ENCODE peak calls at places on chromosomes 12 and 14, in six cellular contexts. One of them, this sample, is unnamed.

GRCh38 chr12:26283617-26284016 is 88.2 kb downstream of the SSPN start:
- DNase-seq in colonic mucosa: no peak
- DNase-seq in body of pancreas: no peak
- DNase-seq in fibroblast of lung: no peak
- DNase-seq in cardiac muscle cell: no peak
- DNase-seq in right atrium auricular region: no peak
- DNase-seq in this sample: no peak

GRCh38 chr14:22567437-22567836 is 21.6 kb downstream of the DAD1 start:
- DNase-seq in body of pancreas: no peak
- DNase-seq in right atrium auricular region: no peak
- DNase-seq in colonic mucosa: no peak
- DNase-seq in cardiac muscle cell: no peak
- DNase-seq in fibroblast of lung: no peak
- DNase-seq in this sample: no peak

GRCh38 chr14:22587247-22587646 is 1.8 kb downstream of the DAD1 start:
- DNase-seq in body of pancreas: no peak
- DNase-seq in cardiac muscle cell: no peak
- DNase-seq in colonic mucosa: no peak
- DNase-seq in right atrium auricular region: no peak
- DNase-seq in fibroblast of lung: no peak
- DNase-seq in this sample: no peak

GRCh38 chr12:25005376-25005775 is 56.5 kb upstream of the BCAT1 start:
- DNase-seq in cardiac muscle cell: no peak
- DNase-seq in body of pancreas: no peak
- DNase-seq in right atrium auricular region: no peak
- DNase-seq in fibroblast of lung: no peak
- DNase-seq in colonic mucosa: no peak
- DNase-seq in this sample: no peak

GRCh38 chr12:69070319-69071090 is 137.5 kb upstream of the CPM start:
- DNase-seq in colonic mucosa: peak; percentile 83
- DNase-seq in cardiac muscle cell: peak; percentile 81
- DNase-seq in body of pancreas: peak; percentile 80
- DNase-seq in fibroblast of lung: peak; percentile 79
- DNase-seq in right atrium auricular region: peak; percentile 66
- DNase-seq in this sample: peak; percentile 66

GRCh38 chr14:75088566-75089373 is 19.3 kb downstream of the ZC2HC1C start:
- DNase-seq in colonic mucosa: peak; percentile 72
- DNase-seq in body of pancreas: peak; percentile 73
- DNase-seq in cardiac muscle cell: peak; percentile 71
- DNase-seq in right atrium auricular region: no peak
- DNase-seq in fibroblast of lung: peak; percentile 70
- DNase-seq in this sample: peak; percentile 72

GRCh38 chr14:82657186-82657675 is 1123.6 kb upstream of the SEL1L start:
- DNase-seq in cardiac muscle cell: no peak
- DNase-seq in colonic mucosa: no peak
- DNase-seq in body of pancreas: no peak
- DNase-seq in fibroblast of lung: no peak
- DNase-seq in right atrium auricular region: no peak
- DNase-seq in this sample: no peak

GRCh38 chr14:101187816-101188570 is 284.5 kb upstream of the RTL1 start:
- DNase-seq in colonic mucosa: no peak
- DNase-seq in fibroblast of lung: no peak
- DNase-seq in right atrium auricular region: peak; percentile 50
- DNase-seq in body of pancreas: no peak
- DNase-seq in cardiac muscle cell: no peak
- DNase-seq in this sample: no peak

GRCh38 chr14:58708004-58708403 is 70.2 kb downstream of the DACT1 start:
- DNase-seq in body of pancreas: no peak
- DNase-seq in cardiac muscle cell: no peak
- DNase-seq in fibroblast of lung: no peak
- DNase-seq in right atrium auricular region: no peak
- DNase-seq in colonic mucosa: no peak
- DNase-seq in this sample: no peak

GRCh38 chr12:2693204-2693860 is 101.4 kb upstream of the FKBP4 start:
- DNase-seq in right atrium auricular region: peak; percentile 50
- DNase-seq in fibroblast of lung: no peak
- DNase-seq in colonic mucosa: no peak
- DNase-seq in body of pancreas: no peak
- DNase-seq in cardiac muscle cell: no peak
- DNase-seq in this sample: no peak

GRCh38 chr14:32077081-32078029 is at the start of gene ARHGAP5:
- DNase-seq in right atrium auricular region: peak; percentile 64
- DNase-seq in body of pancreas: no peak
- DNase-seq in fibroblast of lung: peak; percentile 37
- DNase-seq in cardiac muscle cell: peak; percentile 52
- DNase-seq in colonic mucosa: peak; percentile 56
- DNase-seq in this sample: no peak

GRCh38 chr14:100271247-100271939 is 32.4 kb downstream of the YY1 start:
- DNase-seq in body of pancreas: peak; percentile 86
- DNase-seq in cardiac muscle cell: peak; percentile 30
- DNase-seq in fibroblast of lung: peak; percentile 17
- DNase-seq in colonic mucosa: peak; percentile 80
- DNase-seq in right atrium auricular region: no peak
- DNase-seq in this sample: peak; percentile 86

GRCh38 chr12:50246159-50246865 is 37.0 kb downstream of the LIMA1 start:
- DNase-seq in cardiac muscle cell: no peak
- DNase-seq in fibroblast of lung: no peak
- DNase-seq in right atrium auricular region: no peak
- DNase-seq in body of pancreas: no peak
- DNase-seq in colonic mucosa: no peak
- DNase-seq in this sample: no peak

GRCh38 chr14:71212093-71212492 is 304.8 kb downstream of the PCNX1 start:
- DNase-seq in colonic mucosa: no peak
- DNase-seq in cardiac muscle cell: no peak
- DNase-seq in body of pancreas: no peak
- DNase-seq in fibroblast of lung: no peak
- DNase-seq in right atrium auricular region: no peak
- DNase-seq in this sample: no peak
- H3K4me1 ChIP-seq in colonic mucosa: no peaks in the 10 kb centered on the region
- H3K4me1 ChIP-seq in cardiac muscle cell: no peaks in the 10 kb centered on the region
- H3K4me1 ChIP-seq in body of pancreas: peaks cover 14% of the 10 kb centered on the region
- H3K4me1 ChIP-seq in fibroblast of lung: no peaks in the 10 kb centered on the region
- H3K4me1 ChIP-seq in right atrium auricular region: no peaks in the 10 kb centered on the region
- H3K4me1 ChIP-seq in this sample: no peaks in the 10 kb centered on the region

GRCh38 chr12:46084666-46085631 is 94.6 kb upstream of the SCAF11 start:
- DNase-seq in cardiac muscle cell: no peak
- DNase-seq in body of pancreas: no peak
- DNase-seq in right atrium auricular region: no peak
- DNase-seq in colonic mucosa: no peak
- DNase-seq in fibroblast of lung: no peak
- DNase-seq in this sample: no peak

GRCh38 chr12:46088040-46088439 is 97.7 kb upstream of the SCAF11 start:
- DNase-seq in cardiac muscle cell: no peak
- DNase-seq in fibroblast of lung: no peak
- DNase-seq in body of pancreas: no peak
- DNase-seq in colonic mucosa: no peak
- DNase-seq in right atrium auricular region: no peak
- DNase-seq in this sample: no peak

DNA sequence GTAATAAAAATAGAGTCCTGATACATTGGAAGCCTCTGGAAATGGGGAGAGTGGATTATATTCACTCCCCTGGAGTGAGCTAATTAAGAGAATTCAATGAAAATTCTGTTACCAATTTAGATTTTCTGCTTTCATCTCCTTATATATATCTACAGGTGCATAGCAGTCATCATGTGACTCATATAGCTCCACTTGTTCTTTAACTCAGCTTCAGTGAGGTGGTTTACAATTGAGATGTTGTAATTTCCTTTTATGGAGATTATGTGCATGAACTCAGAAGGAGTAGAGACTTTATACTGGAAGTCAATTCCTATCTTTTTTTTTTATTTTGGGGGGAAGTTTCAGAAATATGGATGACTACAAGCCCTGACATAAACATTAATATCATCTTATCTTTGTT is 92.1 kb upstream of the SCAF11 start:
- DNase-seq in fibroblast of lung: no peak
- DNase-seq in body of pancreas: no peak
- DNase-seq in right atrium auricular region: no peak
- DNase-seq in colonic mucosa: no peak
- DNase-seq in cardiac muscle cell: no peak
- DNase-seq in this sample: no peak
- H3K9me3 ChIP-seq in fibroblast of lung: no peaks in the 10 kb centered on the region
- H3K9me3 ChIP-seq in body of pancreas: no peaks in the 10 kb centered on the region
- H3K9me3 ChIP-seq in right atrium auricular region: no peaks in the 10 kb centered on the region
- H3K9me3 ChIP-seq in colonic mucosa: no peaks in the 10 kb centered on the region
- H3K9me3 ChIP-seq in cardiac muscle cell: no peaks in the 10 kb centered on the region
- H3K9me3 ChIP-seq in this sample: no peaks in the 10 kb centered on the region

DNA sequence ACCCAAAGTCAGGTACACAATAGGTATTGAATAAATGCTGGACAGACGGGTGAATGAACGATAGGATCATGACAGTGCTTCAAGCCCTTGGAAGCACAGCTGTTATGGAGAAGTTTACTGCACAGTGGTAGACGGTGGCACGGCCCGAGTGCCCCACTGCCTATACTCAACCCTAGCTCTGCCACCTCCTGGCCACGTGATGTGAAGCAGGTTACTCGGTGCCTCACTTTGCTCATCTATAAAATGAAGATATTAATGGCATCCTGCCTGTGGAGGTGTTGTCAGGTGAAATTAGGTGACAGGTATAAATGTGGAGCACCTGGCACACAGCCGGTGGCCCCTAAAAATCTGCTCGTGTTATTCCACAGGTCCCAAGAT is 5.8 kb downstream of the ASB2 start:
- DNase-seq in right atrium auricular region: no peak
- DNase-seq in colonic mucosa: no peak
- DNase-seq in body of pancreas: peak; percentile 64
- DNase-seq in cardiac muscle cell: no peak
- DNase-seq in fibroblast of lung: no peak
- DNase-seq in this sample: peak; percentile 50
- H3K4me3 ChIP-seq in right atrium auricular region: peak overlapping the region; percentile 4
- H3K4me3 ChIP-seq in colonic mucosa: peak overlapping the region; percentile 25
- H3K4me3 ChIP-seq in body of pancreas: no peak overlapping the region
- H3K4me3 ChIP-seq in cardiac muscle cell: no peak overlapping the region
- H3K4me3 ChIP-seq in fibroblast of lung: peak overlapping the region; percentile 32
- H3K4me3 ChIP-seq in this sample: peak overlapping the region; percentile 43

GRCh38 chr12:32860182-32860581 is 36.4 kb downstream of the PKP2 start:
- DNase-seq in body of pancreas: no peak
- DNase-seq in cardiac muscle cell: peak; percentile 56
- DNase-seq in colonic mucosa: no peak
- DNase-seq in right atrium auricular region: no peak
- DNase-seq in fibroblast of lung: no peak
- DNase-seq in this sample: no peak
- H3K4me1 ChIP-seq in body of pancreas: peaks cover 6% of the 10 kb centered on the region
- H3K4me1 ChIP-seq in cardiac muscle cell: peaks cover 73% of the 10 kb centered on the region
- H3K4me1 ChIP-seq in colonic mucosa: no peaks in the 10 kb centered on the region
- H3K4me1 ChIP-seq in right atrium auricular region: peaks cover 10% of the 10 kb centered on the region
- H3K4me1 ChIP-seq in fibroblast of lung: no peaks in the 10 kb centered on the region
- H3K4me1 ChIP-seq in this sample: no peaks in the 10 kb centered on the region

DNA sequence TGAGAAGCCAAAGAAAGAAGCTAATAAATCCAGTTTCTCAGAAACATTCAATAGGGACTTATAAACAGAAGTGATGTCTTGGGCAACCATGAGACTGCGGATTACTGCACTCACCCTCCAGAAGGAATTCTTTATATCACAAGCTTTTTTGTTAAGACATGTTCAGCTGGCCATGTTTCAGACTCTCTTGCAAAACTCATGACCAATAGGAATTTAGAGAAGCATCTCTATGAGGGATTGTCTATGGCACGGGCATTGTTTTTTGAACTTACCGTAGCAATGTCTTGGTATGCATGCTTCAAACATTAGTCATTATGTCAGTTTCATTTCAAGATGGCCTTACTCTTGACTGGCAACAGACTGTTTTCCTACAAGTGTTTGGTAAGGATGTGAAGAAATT is 15.5 kb upstream of the ZNF268 start:
- DNase-seq in fibroblast of lung: no peak
- DNase-seq in colonic mucosa: no peak
- DNase-seq in body of pancreas: no peak
- DNase-seq in cardiac muscle cell: no peak
- DNase-seq in right atrium auricular region: no peak
- DNase-seq in this sample: no peak
- H3K9me3 ChIP-seq in fibroblast of lung: no peaks in the 10 kb centered on the region
- H3K9me3 ChIP-seq in colonic mucosa: no peaks in the 10 kb centered on the region
- H3K9me3 ChIP-seq in body of pancreas: no peaks in the 10 kb centered on the region
- H3K9me3 ChIP-seq in cardiac muscle cell: peaks cover 2% of the 10 kb centered on the region
- H3K9me3 ChIP-seq in right atrium auricular region: peaks cover 5% of the 10 kb centered on the region
- H3K9me3 ChIP-seq in this sample: no peaks in the 10 kb centered on the region

DNA sequence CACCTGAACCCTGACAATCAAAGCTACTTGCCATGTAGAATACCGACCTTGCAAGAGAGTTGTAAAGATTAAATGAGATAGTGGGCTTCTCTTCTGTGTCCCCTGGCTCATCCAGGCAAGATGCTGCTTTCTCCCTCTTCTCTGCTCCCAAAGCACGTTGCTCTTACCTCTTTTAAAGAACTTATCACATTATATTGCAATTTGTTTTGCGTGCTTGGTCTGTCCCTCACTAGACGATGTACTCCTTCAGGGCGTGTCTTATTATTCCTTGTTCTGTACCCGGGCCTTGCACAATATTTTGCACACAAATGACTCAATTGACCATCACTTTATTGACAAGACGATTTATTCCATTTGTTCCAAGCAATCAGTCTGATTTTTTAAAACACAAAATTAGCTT is 3.3 kb downstream of the DCN start:
- DNase-seq in right atrium auricular region: no peak
- DNase-seq in colonic mucosa: no peak
- DNase-seq in fibroblast of lung: peak; percentile 66
- DNase-seq in body of pancreas: peak; percentile 11
- DNase-seq in cardiac muscle cell: peak; percentile 64
- DNase-seq in this sample: peak; percentile 32
- H3K4me3 ChIP-seq in right atrium auricular region: peak overlapping the region; percentile 22
- H3K4me3 ChIP-seq in colonic mucosa: no peak overlapping the region
- H3K4me3 ChIP-seq in fibroblast of lung: peak overlapping the region; percentile 50
- H3K4me3 ChIP-seq in body of pancreas: no peak overlapping the region
- H3K4me3 ChIP-seq in cardiac muscle cell: no peak overlapping the region
- H3K4me3 ChIP-seq in this sample: no peak overlapping the region

GRCh38 chr12:13591488-13591887 is 389.9 kb downstream of the GRIN2B start:
- DNase-seq in body of pancreas: no peak
- DNase-seq in fibroblast of lung: no peak
- DNase-seq in colonic mucosa: no peak
- DNase-seq in cardiac muscle cell: no peak
- DNase-seq in right atrium auricular region: no peak
- DNase-seq in this sample: no peak
- H3K4me1 ChIP-seq in body of pancreas: no peaks in the 10 kb centered on the region
- H3K4me1 ChIP-seq in fibroblast of lung: no peaks in the 10 kb centered on the region
- H3K4me1 ChIP-seq in colonic mucosa: no peaks in the 10 kb centered on the region
- H3K4me1 ChIP-seq in cardiac muscle cell: no peaks in the 10 kb centered on the region
- H3K4me1 ChIP-seq in right atrium auricular region: no peaks in the 10 kb centered on the region
- H3K4me1 ChIP-seq in this sample: no peaks in the 10 kb centered on the region